ENCODE peak calls at places on chromosomes 13 and 19, in four cellular contexts. L, O, C and K are unnamed samples. For H4K20me1, the result is how much of the 10 kb centered on the place peaks cover.

GRCh38 chr19:16541526-16542044 is 652 bp downstream of the CHERP start:
- DNase-seq in L (no peak), O (peak), C (peak), K (peak)

GRCh38 chr19:6589711-6590457 is 1.1 kb downstream of the CD70 start:
- DNase-seq in L (no peak), O (no peak), C (no peak), K (peak)

GRCh38 chr13:42973581-42973980 is 18.5 kb downstream of the EPSTI1 start:
- DNase-seq in L (no peak), O (no peak), C (no peak), K (no peak)

GRCh38 chr13:98300956-98301641 is 124.0 kb upstream of the RNF113B start:
- DNase-seq in L (peak), O (peak), C (no peak), K (no peak)

GRCh38 chr19:18306209-18306902 is 16.5 kb downstream of the LSM4 start:
- DNase-seq in L (no peak), O (no peak), C (peak), K (peak)

GRCh38 chr13:48561461-48562224 is 28.8 kb upstream of the RCBTB2 start:
- DNase-seq in L (no peak), O (no peak), C (peak), K (no peak)

GRCh38 chr19:3670258-3670795 is 29.9 kb downstream of the PIP5K1C start:
- DNase-seq in L (peak), O (peak), C (no peak), K (peak)

GRCh38 chr13:77883328-77883727 is 35.3 kb downstream of the EDNRB start:
- DNase-seq in L (no peak), O (no peak), C (no peak), K (no peak)

GRCh38 chr13:113029487-113030258 is 60.7 kb downstream of the MCF2L start:
- DNase-seq in L (no peak), O (no peak), C (peak), K (no peak)

GRCh38 chr13:102900193-102900608 is 54.4 kb downstream of the ERCC5 start:
- DNase-seq in L (no peak), O (no peak), C (no peak), K (no peak)

GRCh38 chr19:44951179-44952159 is 3.7 kb upstream of the CLPTM1 start:
- DNase-seq in L (peak), O (peak), C (peak), K (peak)

GRCh38 chr13:39512687-39513086 is 90.3 kb downstream of the LHFPL6 start:
- DNase-seq in L (no peak), O (no peak), C (no peak), K (no peak)

GRCh38 chr13:95480131-95480545 is 72.4 kb upstream of the CLDN10 start:
- DNase-seq in L (no peak), O (no peak), C (no peak), K (no peak)

GRCh38 chr13:113643593-113643992 is 14.4 kb downstream of the ATP4B start:
- DNase-seq in L (no peak), O (no peak), C (no peak), K (no peak)

GRCh38 chr13:51913421-51914136 is 51.8 kb downstream of the CCDC70 start:
- DNase-seq in L (no peak), O (no peak), C (peak), K (no peak)

GRCh38 chr13:95698047-95698749 is 21.3 kb downstream of the DNAJC3 start:
- DNase-seq in L (no peak), O (peak), C (no peak), K (no peak)

GRCh38 chr13:36395280-36395679 is 37.0 kb upstream of the CCNA1 start:
- DNase-seq in L (peak), O (peak), C (peak), K (peak)

GRCh38 chr19:3690551-3691371 is 9.5 kb downstream of the PIP5K1C start:
- DNase-seq in L (no peak), O (no peak), C (no peak), K (peak)

GRCh38 chr19:29273000-29273691 is 60.2 kb upstream of the UQCRFS1 start:
- DNase-seq in L (no peak), O (no peak), C (no peak), K (no peak)

GRCh38 chr19:14022469-14022868 is 5.5 kb upstream of the RLN3 start:
- DNase-seq in L (peak), O (peak), C (no peak), K (no peak)

GRCh38 chr13:52428295-52428694 is 22.1 kb downstream of the VPS36 start:
- DNase-seq in L (no peak), O (peak), C (peak), K (no peak)

GRCh38 chr19:40717325-40717879 is 490 bp downstream of the ITPKC start:
- DNase-seq in L (peak), O (no peak), C (no peak), K (no peak)

GRCh38 chr13:69324109-69324886 is 783.3 kb upstream of the ATXN8OS start:
- DNase-seq in L (peak), O (no peak), C (peak), K (no peak)

GRCh38 chr13:30145709-30146367 is 161.5 kb downstream of the KATNAL1 start:
- DNase-seq in L (no peak), O (no peak), C (no peak), K (no peak)

GRCh38 chr19:19542507-19542906 is 4.4 kb downstream of the CILP2 start:
- DNase-seq in L (no peak), O (no peak), C (no peak), K (peak)

GRCh38 chr13:114089341-114089740 is 43.1 kb downstream of the RASA3 start:
- DNase-seq in L (no peak), O (no peak), C (no peak), K (peak)

GRCh38 chr19:2271516-2272103 is 10.4 kb downstream of the PEAK3 start:
- DNase-seq in L (peak), O (peak), C (no peak), K (peak)

GRCh38 chr13:48496796-48497195 is 36.1 kb downstream of the RCBTB2 start:
- DNase-seq in L (no peak), O (no peak), C (no peak), K (no peak)

GRCh38 chr13:104004572-104004971 is 938.4 kb upstream of the SLC10A2 start:
- DNase-seq in L (no peak), O (no peak), C (no peak), K (no peak)

GRCh38 chr13:43279696-43280095 is 256.3 kb downstream of the DNAJC15 start:
- DNase-seq in L (no peak), O (no peak), C (no peak), K (no peak)

GRCh38 chr19:10725415-10725814 is 7.5 kb downstream of the DNM2 start:
- DNase-seq in L (no peak), O (no peak), C (no peak), K (no peak)
- H4K20me1 ChIP-seq in L (under half), O (half or more), C (half or more), K (half or more)

GRCh38 chr13:73870970-73871935 is 263.0 kb downstream of the KLF12 start:
- DNase-seq in L (peak), O (peak), C (no peak), K (peak)
- H3K4me3 ChIP-seq in L (peak), O (peak), C (peak), K (peak)

GRCh38 chr19:38844093-38844686 is 5.6 kb downstream of the HNRNPL start:
- DNase-seq in L (no peak), O (no peak), C (no peak), K (no peak)

GRCh38 chr19:38843175-38843758 is 6.5 kb downstream of the HNRNPL start:
- DNase-seq in L (no peak), O (no peak), C (no peak), K (no peak)

GRCh38 chr19:38841787-38842438 is 7.9 kb downstream of the HNRNPL start:
- DNase-seq in L (no peak), O (no peak), C (no peak), K (peak)

GRCh38 chr19:38841180-38841766 is 8.5 kb downstream of the HNRNPL start:
- DNase-seq in L (no peak), O (no peak), C (no peak), K (no peak)

DNA sequence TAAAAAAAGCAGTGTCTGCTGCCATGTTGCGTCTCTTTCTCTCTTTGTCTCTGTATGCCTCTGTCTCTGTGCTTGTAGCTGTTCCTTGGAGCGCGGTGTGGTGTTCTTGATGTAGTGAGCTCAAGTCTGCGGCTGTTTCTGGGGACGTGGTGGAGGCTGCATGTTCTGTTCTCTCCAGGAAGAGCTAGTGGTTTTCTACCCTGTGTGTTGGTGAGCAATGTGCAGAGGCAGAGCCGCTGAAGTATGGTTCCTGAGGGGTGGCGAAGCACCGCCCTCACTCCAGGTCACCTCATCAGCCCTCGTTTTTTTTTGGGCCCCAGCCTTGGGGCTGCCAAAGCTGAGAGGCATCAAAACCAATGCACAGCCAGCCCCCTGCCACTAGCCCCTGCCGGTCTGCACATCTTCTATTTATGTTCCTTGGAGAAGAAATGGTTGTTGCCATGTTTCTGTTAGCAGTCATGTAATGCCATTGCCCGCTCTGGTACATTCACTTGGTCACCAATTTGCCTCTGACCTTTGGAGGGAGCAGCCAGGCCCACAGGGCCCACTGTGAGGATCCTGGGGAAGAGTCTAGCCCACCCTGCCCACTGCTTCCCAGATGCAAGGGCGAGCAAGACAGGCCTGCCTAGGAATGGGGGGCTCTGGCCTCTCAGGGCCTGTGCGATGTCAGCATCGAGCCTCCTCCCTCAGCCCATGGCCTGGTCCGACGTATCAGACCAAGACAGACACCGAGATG is 7.2 kb downstream of the HNRNPL start:
- DNase-seq in L (no peak), O (no peak), C (no peak), K (no peak)
- H4K20me1 ChIP-seq in L (under half), O (half or more), C (half or more), K (half or more)

DNA sequence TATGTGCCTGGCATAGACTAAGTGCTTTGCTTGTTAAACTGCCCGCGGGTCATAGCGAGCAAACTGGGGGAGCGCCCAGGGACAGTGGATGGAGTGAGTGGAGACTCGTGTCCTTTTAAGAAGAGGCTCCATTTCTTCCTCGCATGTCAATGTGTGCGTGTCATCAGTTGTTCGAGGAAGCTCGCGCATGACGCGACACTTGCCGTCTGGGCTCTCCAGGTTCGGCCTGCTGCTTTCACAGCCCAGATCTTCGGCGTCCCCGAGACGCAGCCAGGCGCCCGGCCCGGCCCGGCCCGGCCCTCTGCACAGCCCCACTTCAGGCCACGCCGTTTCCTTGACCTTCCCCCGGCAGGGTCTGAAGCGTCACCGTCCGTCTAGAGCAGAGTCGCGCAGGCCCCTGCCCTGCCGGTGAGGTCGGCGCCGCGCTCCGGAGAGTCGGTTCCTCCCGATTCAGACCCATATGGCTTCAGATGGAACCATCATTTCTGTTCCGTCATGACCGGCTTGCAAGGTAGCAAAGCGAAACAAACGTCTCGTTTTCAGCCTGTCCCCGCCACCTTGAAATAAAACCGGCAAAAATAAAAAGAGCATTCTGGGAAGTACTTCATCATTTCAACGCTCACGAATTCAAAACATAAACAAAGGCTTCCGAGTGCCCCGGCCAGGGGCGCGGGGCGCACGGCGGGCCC is 604 bp upstream of the ARHGEF7 start:
- DNase-seq in L (peak), O (peak), C (peak), K (no peak)
- H3K4me3 ChIP-seq in L (peak), O (peak), C (peak), K (peak)

GRCh38 chr13:50080158-50080855 is 65.1 kb downstream of the KCNRG start:
- DNase-seq in L (peak), O (peak), C (peak), K (peak)
- H4K20me1 ChIP-seq in L (under half), O (under half), C (under half), K (under half)

DNA sequence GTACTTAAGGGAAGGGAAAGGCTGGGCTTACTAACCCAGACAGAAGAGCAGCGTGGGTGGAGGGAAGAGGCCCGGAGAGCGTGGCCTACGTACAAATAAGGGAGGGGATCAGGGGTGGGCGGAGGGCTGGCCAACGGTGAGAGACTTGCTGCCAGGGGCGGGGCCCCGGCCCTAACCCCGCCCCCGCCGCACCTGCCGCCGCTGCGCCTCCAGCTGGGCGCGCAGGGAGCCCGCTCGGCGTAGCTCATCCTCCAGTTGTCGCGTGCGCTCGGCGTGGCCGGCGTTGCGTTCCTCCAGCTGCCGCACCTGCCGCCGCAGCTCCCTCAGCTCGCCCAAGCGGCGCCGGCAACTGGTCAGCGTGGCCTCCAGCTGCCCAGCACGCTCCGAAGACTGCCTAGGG is 5.7 kb downstream of the HOOK2 start:
- DNase-seq in L (no peak), O (no peak), C (no peak), K (peak)
- H3K4me3 ChIP-seq in L (no peak), O (no peak), C (no peak), K (no peak)

DNA sequence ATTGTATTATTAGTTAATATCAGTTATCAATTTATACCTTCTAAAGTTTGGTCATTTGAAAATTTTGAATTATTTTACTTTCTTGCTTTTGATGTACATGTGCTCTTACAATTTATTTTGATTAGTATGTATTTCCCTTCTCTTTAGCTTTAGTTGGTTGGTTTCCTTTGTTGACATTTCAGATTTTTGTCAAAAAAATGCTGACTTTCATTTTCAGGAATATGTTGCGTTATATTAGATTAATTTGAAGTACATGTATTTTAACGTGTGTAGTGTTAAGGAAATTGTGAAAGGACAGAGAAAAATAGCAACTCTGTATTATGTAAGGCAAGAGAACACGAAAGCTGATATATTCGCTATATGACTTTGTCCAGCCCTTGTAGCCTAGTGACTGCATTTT is 342.9 kb upstream of the SLITRK6 start:
- DNase-seq in L (no peak), O (no peak), C (no peak), K (no peak)
- H4K20me1 ChIP-seq in L (under half), O (under half), C (under half), K (under half)

DNA sequence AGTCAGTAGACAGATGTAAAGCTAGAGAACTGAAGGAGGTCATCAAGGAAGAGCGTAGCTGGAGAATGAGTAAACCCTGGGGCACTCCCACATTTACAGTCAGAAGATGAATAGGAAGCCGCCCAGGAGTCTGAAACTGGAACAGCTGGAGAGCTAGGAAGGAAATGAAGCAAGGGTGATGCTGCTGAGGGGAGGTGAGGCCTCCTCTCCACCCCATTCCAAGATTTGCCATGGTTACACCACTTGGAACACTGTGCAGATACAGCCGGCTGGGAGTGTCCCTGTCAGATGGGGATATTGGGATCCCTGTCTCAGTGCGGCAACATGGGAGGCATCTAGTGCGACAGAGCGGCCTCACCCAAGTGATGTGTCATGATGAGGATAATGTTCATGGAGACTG is 51.8 kb upstream of the GPI start:
- DNase-seq in L (peak), O (peak), C (no peak), K (peak)
- H3K4me3 ChIP-seq in L (no peak), O (no peak), C (no peak), K (no peak)

GRCh38 chr19:15234525-15235130 is 2.4 kb upstream of the EPHX3 start:
- DNase-seq in L (no peak), O (peak), C (no peak), K (peak)
- H4K20me1 ChIP-seq in L (under half), O (under half), C (under half), K (under half)

GRCh38 chr19:48683349-48683748 is 10.5 kb upstream of the NTN5 start:
- DNase-seq in L (peak), O (peak), C (no peak), K (peak)
- H3K4me3 ChIP-seq in L (no peak), O (no peak), C (no peak), K (peak)